ENCODE peak calls at places on chromosomes 5 and 9, in five cellular contexts. One of them, this sample, is unnamed.

GRCh38 chr9:38690574-38690973 is 29.4 kb downstream of the FAM240B start:
- DNase-seq in adrenal gland: no peak
- DNase-seq in activated T-helper 1 cell treated with Interleukin-2 at 50 U/mL for 16 hours: no peak
- DNase-seq in H7: no peak
- DNase-seq in COR-L47: no peak
- DNase-seq in this sample: no peak

GRCh38 chr5:179836225-179837019 is 15.7 kb downstream of the SQSTM1 start:
- DNase-seq in adrenal gland: peak; percentile 75
- DNase-seq in H7: peak; percentile 57
- DNase-seq in activated T-helper 1 cell treated with Interleukin-2 at 50 U/mL for 16 hours: peak; percentile 37
- DNase-seq in COR-L47: no peak
- DNase-seq in this sample: no peak

GRCh38 chr5:122180863-122181519 is 51.6 kb downstream of the ZNF474 start:
- DNase-seq in adrenal gland: no peak
- DNase-seq in COR-L47: no peak
- DNase-seq in H7: no peak
- DNase-seq in activated T-helper 1 cell treated with Interleukin-2 at 50 U/mL for 16 hours: no peak
- DNase-seq in this sample: peak; percentile 80

GRCh38 chr5:26232706-26233105 is 805.7 kb downstream of the CDH9 start:
- DNase-seq in COR-L47: no peak
- DNase-seq in H7: no peak
- DNase-seq in activated T-helper 1 cell treated with Interleukin-2 at 50 U/mL for 16 hours: no peak
- DNase-seq in adrenal gland: no peak
- DNase-seq in this sample: no peak

GRCh38 chr5:151047814-151048425 is 27.5 kb downstream of the GPX3 start:
- DNase-seq in H7: peak; percentile 83
- DNase-seq in activated T-helper 1 cell treated with Interleukin-2 at 50 U/mL for 16 hours: no peak
- DNase-seq in adrenal gland: no peak
- DNase-seq in COR-L47: peak; percentile 23
- DNase-seq in this sample: no peak

GRCh38 chr5:28766565-28767158 is 1728.3 kb upstream of the CDH9 start:
- DNase-seq in adrenal gland: peak; percentile 25
- DNase-seq in H7: peak; percentile 2
- DNase-seq in activated T-helper 1 cell treated with Interleukin-2 at 50 U/mL for 16 hours: no peak
- DNase-seq in COR-L47: peak; percentile 76
- DNase-seq in this sample: peak; percentile 69

GRCh38 chr9:20980713-20981481 is 50.5 kb downstream of the HACD4 start:
- DNase-seq in adrenal gland: peak; percentile 65
- DNase-seq in activated T-helper 1 cell treated with Interleukin-2 at 50 U/mL for 16 hours: no peak
- DNase-seq in H7: no peak
- DNase-seq in COR-L47: no peak
- DNase-seq in this sample: peak; percentile 52

GRCh38 chr5:14816999-14817761 is 54.4 kb downstream of the ANKH start:
- DNase-seq in COR-L47: no peak
- DNase-seq in H7: no peak
- DNase-seq in activated T-helper 1 cell treated with Interleukin-2 at 50 U/mL for 16 hours: no peak
- DNase-seq in adrenal gland: no peak
- DNase-seq in this sample: peak; percentile 92

GRCh38 chr9:134301387-134302129 is 24.7 kb upstream of the RXRA start:
- DNase-seq in COR-L47: no peak
- DNase-seq in activated T-helper 1 cell treated with Interleukin-2 at 50 U/mL for 16 hours: peak; percentile 41
- DNase-seq in H7: no peak
- DNase-seq in adrenal gland: no peak
- DNase-seq in this sample: no peak

GRCh38 chr5:122163151-122164069 is 34.1 kb downstream of the ZNF474 start:
- DNase-seq in activated T-helper 1 cell treated with Interleukin-2 at 50 U/mL for 16 hours: no peak
- DNase-seq in adrenal gland: no peak
- DNase-seq in COR-L47: no peak
- DNase-seq in H7: peak; percentile 41
- DNase-seq in this sample: peak; percentile 86

GRCh38 chr5:119321569-119322311 is 34.1 kb upstream of the TNFAIP8 start:
- DNase-seq in COR-L47: no peak
- DNase-seq in H7: no peak
- DNase-seq in adrenal gland: no peak
- DNase-seq in activated T-helper 1 cell treated with Interleukin-2 at 50 U/mL for 16 hours: no peak
- DNase-seq in this sample: no peak

GRCh38 chr5:17415282-17415681 is 82.7 kb upstream of the TAF11L2 start:
- DNase-seq in activated T-helper 1 cell treated with Interleukin-2 at 50 U/mL for 16 hours: no peak
- DNase-seq in adrenal gland: no peak
- DNase-seq in COR-L47: no peak
- DNase-seq in H7: peak; percentile 54
- DNase-seq in this sample: no peak

GRCh38 chr5:55108651-55109050 is 6.2 kb downstream of the GZMA start:
- DNase-seq in activated T-helper 1 cell treated with Interleukin-2 at 50 U/mL for 16 hours: no peak
- DNase-seq in COR-L47: no peak
- DNase-seq in H7: no peak
- DNase-seq in adrenal gland: no peak
- DNase-seq in this sample: no peak

GRCh38 chr9:111067472-111067871 is 29.2 kb upstream of the LPAR1 start:
- DNase-seq in adrenal gland: no peak
- DNase-seq in activated T-helper 1 cell treated with Interleukin-2 at 50 U/mL for 16 hours: no peak
- DNase-seq in COR-L47: no peak
- DNase-seq in H7: no peak
- DNase-seq in this sample: peak; percentile 4

GRCh38 chr9:12775963-12776774 is 1.3 kb downstream of the LURAP1L start:
- DNase-seq in COR-L47: peak; percentile 81
- DNase-seq in activated T-helper 1 cell treated with Interleukin-2 at 50 U/mL for 16 hours: no peak
- DNase-seq in adrenal gland: peak; percentile 92
- DNase-seq in H7: peak; percentile 75
- DNase-seq in this sample: peak; percentile 93

GRCh38 chr9:113558632-113559502 is 95.3 kb downstream of the RGS3 start:
- DNase-seq in H7: no peak
- DNase-seq in COR-L47: peak; percentile 11
- DNase-seq in activated T-helper 1 cell treated with Interleukin-2 at 50 U/mL for 16 hours: no peak
- DNase-seq in adrenal gland: peak; percentile 97
- DNase-seq in this sample: peak; percentile 93

GRCh38 chr9:76764138-76764537 is at the start of gene PCA3:
- DNase-seq in H7: no peak
- DNase-seq in activated T-helper 1 cell treated with Interleukin-2 at 50 U/mL for 16 hours: no peak
- DNase-seq in adrenal gland: no peak
- DNase-seq in COR-L47: no peak
- DNase-seq in this sample: no peak

GRCh38 chr5:38369692-38370091 is 111.3 kb downstream of the EGFLAM start:
- DNase-seq in H7: no peak
- DNase-seq in adrenal gland: no peak
- DNase-seq in COR-L47: no peak
- DNase-seq in activated T-helper 1 cell treated with Interleukin-2 at 50 U/mL for 16 hours: no peak
- DNase-seq in this sample: no peak

GRCh38 chr9:89734561-89734960 is 129.7 kb downstream of the GADD45G start:
- DNase-seq in H7: no peak
- DNase-seq in activated T-helper 1 cell treated with Interleukin-2 at 50 U/mL for 16 hours: no peak
- DNase-seq in adrenal gland: no peak
- DNase-seq in COR-L47: no peak
- DNase-seq in this sample: no peak

GRCh38 chr9:89923961-89924504 is 319.2 kb downstream of the GADD45G start:
- DNase-seq in activated T-helper 1 cell treated with Interleukin-2 at 50 U/mL for 16 hours: no peak
- DNase-seq in COR-L47: no peak
- DNase-seq in adrenal gland: peak; percentile 91
- DNase-seq in H7: no peak
- DNase-seq in this sample: no peak

GRCh38 chr9:121756477-121757285 is 105.2 kb downstream of the DAB2IP start:
- DNase-seq in activated T-helper 1 cell treated with Interleukin-2 at 50 U/mL for 16 hours: no peak
- DNase-seq in H7: no peak
- DNase-seq in adrenal gland: no peak
- DNase-seq in COR-L47: no peak
- DNase-seq in this sample: no peak

GRCh38 chr9:38120961-38121360 is 51.9 kb upstream of the SHB start:
- DNase-seq in adrenal gland: no peak
- DNase-seq in H7: no peak
- DNase-seq in activated T-helper 1 cell treated with Interleukin-2 at 50 U/mL for 16 hours: no peak
- DNase-seq in COR-L47: no peak
- DNase-seq in this sample: no peak

GRCh38 chr9:105295986-105296385 is 51.5 kb downstream of the SLC44A1 start:
- DNase-seq in adrenal gland: no peak
- DNase-seq in COR-L47: no peak
- DNase-seq in activated T-helper 1 cell treated with Interleukin-2 at 50 U/mL for 16 hours: no peak
- DNase-seq in H7: no peak
- DNase-seq in this sample: peak; percentile 34

GRCh38 chr5:1751026-1751863 is 48.4 kb downstream of the MRPL36 start:
- DNase-seq in adrenal gland: no peak
- DNase-seq in activated T-helper 1 cell treated with Interleukin-2 at 50 U/mL for 16 hours: no peak
- DNase-seq in H7: peak; percentile 83
- DNase-seq in COR-L47: no peak
- DNase-seq in this sample: no peak

GRCh38 chr5:174831985-174832384 is 107.6 kb downstream of the MSX2 start:
- DNase-seq in H7: no peak
- DNase-seq in COR-L47: no peak
- DNase-seq in activated T-helper 1 cell treated with Interleukin-2 at 50 U/mL for 16 hours: no peak
- DNase-seq in adrenal gland: no peak
- DNase-seq in this sample: no peak

GRCh38 chr9:121607434-121608248 is 43.8 kb upstream of the DAB2IP start:
- DNase-seq in activated T-helper 1 cell treated with Interleukin-2 at 50 U/mL for 16 hours: no peak
- DNase-seq in adrenal gland: no peak
- DNase-seq in COR-L47: no peak
- DNase-seq in H7: no peak
- DNase-seq in this sample: peak; percentile 30

GRCh38 chr9:71632771-71633170 is 135.5 kb downstream of the CEMIP2 start:
- DNase-seq in H7: no peak
- DNase-seq in COR-L47: no peak
- DNase-seq in adrenal gland: no peak
- DNase-seq in activated T-helper 1 cell treated with Interleukin-2 at 50 U/mL for 16 hours: no peak
- DNase-seq in this sample: no peak

GRCh38 chr5:2139478-2139877 is 256.8 kb upstream of the IRX4 start:
- DNase-seq in activated T-helper 1 cell treated with Interleukin-2 at 50 U/mL for 16 hours: no peak
- DNase-seq in COR-L47: no peak
- DNase-seq in adrenal gland: no peak
- DNase-seq in H7: no peak
- DNase-seq in this sample: no peak

GRCh38 chr9:3058409-3058808 is 214.5 kb upstream of the PUM3 start:
- DNase-seq in adrenal gland: no peak
- DNase-seq in H7: no peak
- DNase-seq in COR-L47: no peak
- DNase-seq in activated T-helper 1 cell treated with Interleukin-2 at 50 U/mL for 16 hours: no peak
- DNase-seq in this sample: no peak

GRCh38 chr5:132011561-132012384 is at the start of gene ACSL6:
- DNase-seq in H7: peak; percentile 88
- DNase-seq in adrenal gland: peak; percentile 49
- DNase-seq in activated T-helper 1 cell treated with Interleukin-2 at 50 U/mL for 16 hours: peak; percentile 26
- DNase-seq in COR-L47: no peak
- DNase-seq in this sample: no peak

GRCh38 chr9:120366646-120367019 is 213.3 kb downstream of the CDK5RAP2 start:
- DNase-seq in COR-L47: no peak
- DNase-seq in activated T-helper 1 cell treated with Interleukin-2 at 50 U/mL for 16 hours: no peak
- DNase-seq in H7: peak; percentile 80
- DNase-seq in adrenal gland: no peak
- DNase-seq in this sample: peak; percentile 95

GRCh38 chr5:98053170-98053569 is 720.3 kb upstream of the RGMB start:
- DNase-seq in H7: no peak
- DNase-seq in adrenal gland: no peak
- DNase-seq in COR-L47: no peak
- DNase-seq in activated T-helper 1 cell treated with Interleukin-2 at 50 U/mL for 16 hours: no peak
- DNase-seq in this sample: no peak